ENCODE peak calls at places on chromosomes 5 and 9, in nine cellular contexts. One of them, this sample, is unnamed.

GRCh38 chr9:77981332-77981731 is 50.3 kb downstream of the GNAQ start:
- DNase-seq in NCI-H1694: no peak
- DNase-seq in T-helper 1 cell: no peak
- DNase-seq in kidney: peak
- DNase-seq in NCI-H774: no peak
- DNase-seq in activated naive CD8-positive, alpha-beta T cell treated with anti-CD3 and anti-CD28 coated beads for 36 hours: no peak
- DNase-seq in fibroblast of lung: peak
- DNase-seq in naive thymus-derived CD8-positive, alpha-beta T cell: no peak
- DNase-seq in cardiac muscle cell: no peak
- DNase-seq in this sample: no peak

GRCh38 chr9:71130521-71130920 is 9.1 kb upstream of the TRPM3 start:
- DNase-seq in NCI-H1694: no peak
- DNase-seq in T-helper 1 cell: no peak
- DNase-seq in kidney: no peak
- DNase-seq in NCI-H774: no peak
- DNase-seq in activated naive CD8-positive, alpha-beta T cell treated with anti-CD3 and anti-CD28 coated beads for 36 hours: no peak
- DNase-seq in fibroblast of lung: no peak
- DNase-seq in naive thymus-derived CD8-positive, alpha-beta T cell: no peak
- DNase-seq in cardiac muscle cell: no peak
- DNase-seq in this sample: no peak

GRCh38 chr5:180138214-180138975 is 66.8 kb upstream of the RNF130 start:
- DNase-seq in NCI-H1694: no peak
- DNase-seq in T-helper 1 cell: no peak
- DNase-seq in kidney: no peak
- DNase-seq in NCI-H774: no peak
- DNase-seq in activated naive CD8-positive, alpha-beta T cell treated with anti-CD3 and anti-CD28 coated beads for 36 hours: no peak
- DNase-seq in fibroblast of lung: no peak
- DNase-seq in naive thymus-derived CD8-positive, alpha-beta T cell: no peak
- DNase-seq in cardiac muscle cell: no peak
- DNase-seq in this sample: no peak

GRCh38 chr9:92804727-92805126 is 40.1 kb upstream of the BICD2 start:
- DNase-seq in NCI-H1694: no peak
- DNase-seq in T-helper 1 cell: no peak
- DNase-seq in kidney: no peak
- DNase-seq in NCI-H774: no peak
- DNase-seq in activated naive CD8-positive, alpha-beta T cell treated with anti-CD3 and anti-CD28 coated beads for 36 hours: no peak
- DNase-seq in fibroblast of lung: peak
- DNase-seq in naive thymus-derived CD8-positive, alpha-beta T cell: no peak
- DNase-seq in cardiac muscle cell: no peak
- DNase-seq in this sample: no peak

GRCh38 chr5:63230754-63231153 is 652.1 kb downstream of the LRRC70 start:
- DNase-seq in NCI-H1694: no peak
- DNase-seq in T-helper 1 cell: no peak
- DNase-seq in kidney: no peak
- DNase-seq in NCI-H774: no peak
- DNase-seq in activated naive CD8-positive, alpha-beta T cell treated with anti-CD3 and anti-CD28 coated beads for 36 hours: no peak
- DNase-seq in fibroblast of lung: no peak
- DNase-seq in naive thymus-derived CD8-positive, alpha-beta T cell: no peak
- DNase-seq in cardiac muscle cell: no peak
- DNase-seq in this sample: no peak

GRCh38 chr5:174310243-174310642 is 264.7 kb downstream of the NSG2 start:
- DNase-seq in NCI-H1694: no peak
- DNase-seq in T-helper 1 cell: no peak
- DNase-seq in kidney: no peak
- DNase-seq in NCI-H774: no peak
- DNase-seq in activated naive CD8-positive, alpha-beta T cell treated with anti-CD3 and anti-CD28 coated beads for 36 hours: no peak
- DNase-seq in fibroblast of lung: no peak
- DNase-seq in naive thymus-derived CD8-positive, alpha-beta T cell: no peak
- DNase-seq in cardiac muscle cell: no peak
- DNase-seq in this sample: no peak

GRCh38 chr9:115134941-115135340 is 17.0 kb upstream of the TNC start:
- DNase-seq in NCI-H1694: no peak
- DNase-seq in T-helper 1 cell: no peak
- DNase-seq in kidney: no peak
- DNase-seq in NCI-H774: no peak
- DNase-seq in activated naive CD8-positive, alpha-beta T cell treated with anti-CD3 and anti-CD28 coated beads for 36 hours: no peak
- DNase-seq in fibroblast of lung: peak
- DNase-seq in naive thymus-derived CD8-positive, alpha-beta T cell: no peak
- DNase-seq in cardiac muscle cell: no peak
- DNase-seq in this sample: no peak

GRCh38 chr5:130295235-130295634 is 391.0 kb downstream of the CHSY3 start:
- DNase-seq in NCI-H1694: no peak
- DNase-seq in T-helper 1 cell: no peak
- DNase-seq in kidney: no peak
- DNase-seq in NCI-H774: no peak
- DNase-seq in activated naive CD8-positive, alpha-beta T cell treated with anti-CD3 and anti-CD28 coated beads for 36 hours: no peak
- DNase-seq in fibroblast of lung: no peak
- DNase-seq in naive thymus-derived CD8-positive, alpha-beta T cell: no peak
- DNase-seq in cardiac muscle cell: no peak
- DNase-seq in this sample: no peak

GRCh38 chr9:86176468-86176867 is 77.1 kb upstream of the GOLM1 start:
- DNase-seq in NCI-H1694: no peak
- DNase-seq in T-helper 1 cell: no peak
- DNase-seq in kidney: no peak
- DNase-seq in NCI-H774: peak
- DNase-seq in activated naive CD8-positive, alpha-beta T cell treated with anti-CD3 and anti-CD28 coated beads for 36 hours: no peak
- DNase-seq in fibroblast of lung: peak
- DNase-seq in naive thymus-derived CD8-positive, alpha-beta T cell: no peak
- DNase-seq in cardiac muscle cell: peak
- DNase-seq in this sample: no peak

GRCh38 chr5:12648558-12648957 is 744.3 kb upstream of the CTNND2 start:
- DNase-seq in NCI-H1694: no peak
- DNase-seq in T-helper 1 cell: no peak
- DNase-seq in kidney: no peak
- DNase-seq in NCI-H774: no peak
- DNase-seq in activated naive CD8-positive, alpha-beta T cell treated with anti-CD3 and anti-CD28 coated beads for 36 hours: no peak
- DNase-seq in fibroblast of lung: no peak
- DNase-seq in naive thymus-derived CD8-positive, alpha-beta T cell: no peak
- DNase-seq in cardiac muscle cell: no peak
- DNase-seq in this sample: no peak

GRCh38 chr9:95570646-95571045 is 53.9 kb upstream of the PTCH1 start:
- DNase-seq in NCI-H1694: no peak
- DNase-seq in T-helper 1 cell: no peak
- DNase-seq in kidney: no peak
- DNase-seq in NCI-H774: no peak
- DNase-seq in activated naive CD8-positive, alpha-beta T cell treated with anti-CD3 and anti-CD28 coated beads for 36 hours: peak
- DNase-seq in fibroblast of lung: peak
- DNase-seq in naive thymus-derived CD8-positive, alpha-beta T cell: no peak
- DNase-seq in cardiac muscle cell: peak
- DNase-seq in this sample: no peak